ENCODE peak calls at places on chromosomes 7 and 10, in six cellular contexts. One of them, this sample, is unnamed. For H3K4me1 and H3K36me3, the result is how much of the 10 kb centered on the place peaks cover.

GRCh38 chr10:12455774-12456173 is 106.4 kb downstream of the CAMK1D start:
- DNase-seq in cardiac muscle cell: no peak
- DNase-seq in colonic mucosa: peak
- DNase-seq in psoas muscle: no peak
- DNase-seq in Caco-2: no peak
- DNase-seq in spleen: no peak
- DNase-seq in this sample: no peak

GRCh38 chr7:120344276-120344675 is 71.3 kb downstream of the KCND2 start:
- DNase-seq in colonic mucosa: no peak
- DNase-seq in Caco-2: no peak
- DNase-seq in spleen: no peak
- DNase-seq in psoas muscle: no peak
- DNase-seq in cardiac muscle cell: peak
- DNase-seq in this sample: no peak

GRCh38 chr7:5206686-5207085 is 16.7 kb downstream of the WIPI2 start:
- DNase-seq in spleen: peak
- DNase-seq in Caco-2: peak
- DNase-seq in cardiac muscle cell: no peak
- DNase-seq in psoas muscle: no peak
- DNase-seq in colonic mucosa: no peak
- DNase-seq in this sample: no peak

GRCh38 chr7:139694389-139694676 is 83.5 kb downstream of the HIPK2 start:
- DNase-seq in Caco-2: no peak
- DNase-seq in psoas muscle: no peak
- DNase-seq in cardiac muscle cell: no peak
- DNase-seq in spleen: no peak
- DNase-seq in colonic mucosa: no peak
- DNase-seq in this sample: no peak

GRCh38 chr7:69162931-69163330 is 435.3 kb upstream of the AUTS2 start:
- DNase-seq in Caco-2: no peak
- DNase-seq in spleen: no peak
- DNase-seq in colonic mucosa: no peak
- DNase-seq in psoas muscle: no peak
- DNase-seq in cardiac muscle cell: no peak
- DNase-seq in this sample: no peak

GRCh38 chr10:101226888-101227736 is 2.2 kb downstream of the LBX1 start:
- DNase-seq in colonic mucosa: no peak
- DNase-seq in Caco-2: no peak
- DNase-seq in psoas muscle: no peak
- DNase-seq in cardiac muscle cell: no peak
- DNase-seq in spleen: no peak
- DNase-seq in this sample: no peak

GRCh38 chr10:93319096-93319495 is 163.0 kb downstream of the MYOF start:
- DNase-seq in psoas muscle: no peak
- DNase-seq in colonic mucosa: no peak
- DNase-seq in cardiac muscle cell: no peak
- DNase-seq in Caco-2: no peak
- DNase-seq in spleen: no peak
- DNase-seq in this sample: no peak

GRCh38 chr7:80833289-80834104 is 85.4 kb downstream of the SEMA3C start:
- DNase-seq in spleen: no peak
- DNase-seq in colonic mucosa: no peak
- DNase-seq in psoas muscle: no peak
- DNase-seq in Caco-2: no peak
- DNase-seq in cardiac muscle cell: no peak
- DNase-seq in this sample: no peak

GRCh38 chr7:55032069-55032699 is 13.4 kb downstream of the EGFR start:
- DNase-seq in psoas muscle: no peak
- DNase-seq in cardiac muscle cell: no peak
- DNase-seq in Caco-2: no peak
- DNase-seq in colonic mucosa: no peak
- DNase-seq in spleen: no peak
- DNase-seq in this sample: no peak

GRCh38 chr7:122161628-122162027 is 17.6 kb upstream of the AASS start:
- DNase-seq in Caco-2: no peak
- DNase-seq in spleen: no peak
- DNase-seq in psoas muscle: no peak
- DNase-seq in cardiac muscle cell: no peak
- DNase-seq in colonic mucosa: no peak
- DNase-seq in this sample: no peak
- H3K4me1 ChIP-seq in Caco-2: under half
- H3K4me1 ChIP-seq in spleen: under half
- H3K4me1 ChIP-seq in psoas muscle: under half
- H3K4me1 ChIP-seq in cardiac muscle cell: under half
- H3K4me1 ChIP-seq in colonic mucosa: under half
- H3K4me1 ChIP-seq in this sample: under half

GRCh38 chr10:3655528-3655927 is 129.5 kb downstream of the KLF6 start:
- DNase-seq in Caco-2: no peak
- DNase-seq in spleen: no peak
- DNase-seq in colonic mucosa: no peak
- DNase-seq in cardiac muscle cell: no peak
- DNase-seq in psoas muscle: no peak
- DNase-seq in this sample: no peak
- H3K4me3 ChIP-seq in Caco-2: no peak
- H3K4me3 ChIP-seq in spleen: peak
- H3K4me3 ChIP-seq in colonic mucosa: no peak
- H3K4me3 ChIP-seq in cardiac muscle cell: no peak
- H3K4me3 ChIP-seq in psoas muscle: no peak
- H3K4me3 ChIP-seq in this sample: no peak

DNA sequence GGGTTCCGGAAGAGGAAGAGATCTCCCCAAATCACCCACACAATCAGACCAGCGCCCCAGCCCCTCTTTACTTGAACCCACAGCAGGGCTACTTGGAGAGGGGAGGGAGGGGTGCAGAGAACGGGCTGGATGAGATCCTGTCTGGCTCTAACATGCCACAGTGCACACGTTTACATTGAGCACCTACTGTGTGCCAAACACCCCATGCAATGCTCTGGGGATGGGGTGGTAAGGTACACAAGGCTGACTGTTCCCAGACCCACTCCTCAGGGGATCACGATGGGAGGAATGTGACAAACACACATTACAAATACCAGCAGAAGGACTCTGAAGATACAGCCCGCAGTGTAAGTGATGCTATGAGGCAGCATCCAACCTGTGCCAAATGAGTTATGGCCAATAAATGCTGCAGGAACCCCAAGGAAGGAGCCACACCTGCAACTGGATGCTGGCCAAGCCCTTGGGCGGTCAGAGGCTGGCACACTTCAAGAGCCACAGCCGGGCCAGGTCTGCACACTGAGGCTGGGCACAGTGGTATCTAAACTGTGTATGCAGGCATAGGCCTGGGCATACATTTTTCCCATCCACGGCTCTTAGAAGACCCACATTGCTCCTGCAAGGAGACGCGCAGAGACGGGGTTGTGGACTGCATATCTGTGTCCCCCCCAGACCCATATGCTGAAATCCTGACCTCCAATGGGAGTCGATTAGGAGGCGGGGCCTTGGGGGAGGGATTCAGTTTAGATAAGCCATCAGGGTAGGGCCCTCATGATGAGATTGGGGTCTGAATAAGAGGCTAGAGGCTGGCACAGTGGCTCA is 6.4 kb downstream of the SPOCK2 start:
- DNase-seq in spleen: no peak
- DNase-seq in colonic mucosa: peak
- DNase-seq in cardiac muscle cell: no peak
- DNase-seq in psoas muscle: no peak
- DNase-seq in Caco-2: no peak
- DNase-seq in this sample: no peak
- H3K36me3 ChIP-seq in spleen: under half
- H3K36me3 ChIP-seq in colonic mucosa: under half
- H3K36me3 ChIP-seq in cardiac muscle cell: under half
- H3K36me3 ChIP-seq in psoas muscle: under half
- H3K36me3 ChIP-seq in Caco-2: under half
- H3K36me3 ChIP-seq in this sample: under half

GRCh38 chr7:152076324-152076821 is 50.9 kb downstream of the GALNT11 start:
- DNase-seq in colonic mucosa: peak
- DNase-seq in psoas muscle: no peak
- DNase-seq in spleen: no peak
- DNase-seq in cardiac muscle cell: peak
- DNase-seq in Caco-2: peak
- DNase-seq in this sample: peak
- H3K4me1 ChIP-seq in colonic mucosa: under half
- H3K4me1 ChIP-seq in psoas muscle: under half
- H3K4me1 ChIP-seq in spleen: under half
- H3K4me1 ChIP-seq in cardiac muscle cell: under half
- H3K4me1 ChIP-seq in Caco-2: under half
- H3K4me1 ChIP-seq in this sample: under half